ENCODE peak calls at places on chromosomes 6 and 20, in eight cellular contexts. N, B, F, O, S, E, U and T are unnamed samples.
A peak's percentile ranks its signal among the peaks of the same experiment; 100 is the strongest.

GRCh38 chr20:20003088-20003954 is 13.8 kb upstream of the NAA20 start:
- DNase-seq in E (no peak), B (no peak), F (no peak), S (no peak), O (no peak), N (no peak), U (no peak), T (no peak)

GRCh38 chr6:68891419-68891818 is 256.3 kb downstream of the ADGRB3 start:
- DNase-seq in S (no peak), F (no peak), N (no peak), B (no peak), E (no peak), O (no peak), U (no peak), T (no peak)

GRCh38 chr6:64737418-64737817 is 969.6 kb downstream of the EYS start:
- DNase-seq in U (no peak), N (no peak), B (no peak), S (no peak), E (no peak), F (no peak), O (no peak), T (no peak)

GRCh38 chr6:160428069-160428430 is 79.9 kb downstream of the SLC22A3 start:
- DNase-seq in U (peak; percentile 22), E (peak; percentile 79), O (no peak), F (no peak), N (no peak), S (peak; percentile 83), B (peak; percentile 52), T (no peak)

GRCh38 chr6:24775520-24776058 is 852 bp downstream of the GMNN start:
- DNase-seq in N (no peak), S (no peak), F (no peak), U (peak; percentile 68), O (no peak), E (no peak), B (no peak), T (no peak)

GRCh38 chr6:132118144-132118543 is 167.0 kb upstream of the CCN2 start:
- DNase-seq in N (no peak), F (no peak), O (no peak), S (no peak), B (no peak), E (no peak), U (no peak), T (no peak)

GRCh38 chr6:157603314-157603940 is 219.6 kb upstream of the SNX9 start:
- DNase-seq in E (no peak), U (no peak), B (no peak), S (no peak), F (no peak), O (no peak), N (no peak), T (no peak)

GRCh38 chr6:116662186-116662585 is 6.4 kb downstream of the ZUP1 start:
- DNase-seq in N (no peak), E (no peak), S (no peak), U (no peak), F (no peak), B (no peak), O (no peak), T (no peak)

GRCh38 chr6:116500969-116501433 is 10.4 kb upstream of the CALHM5 start:
- DNase-seq in N (peak; percentile 1), U (no peak), E (no peak), B (no peak), S (no peak), O (no peak), F (no peak), T (no peak)

GRCh38 chr6:85192596-85192995 is 257.3 kb upstream of the NT5E start:
- DNase-seq in N (no peak), U (no peak), O (no peak), B (no peak), F (no peak), S (no peak), E (no peak), T (no peak)

GRCh38 chr20:36175016-36175415 is 20.5 kb downstream of the EPB41L1 start:
- DNase-seq in F (no peak), U (no peak), N (no peak), E (no peak), S (no peak), O (no peak), B (no peak), T (no peak)

GRCh38 chr20:34938466-34939163 is 17.0 kb downstream of the GSS start:
- DNase-seq in F (no peak), B (peak; percentile 73), U (peak; percentile 92), E (peak; percentile 74), N (no peak), S (peak; percentile 86), O (no peak), T (no peak)

GRCh38 chr6:154410215-154410614 is 53.6 kb upstream of the IPCEF1 start:
- DNase-seq in O (no peak), B (no peak), S (no peak), U (no peak), N (no peak), E (no peak), F (no peak), T (no peak)

GRCh38 chr20:56202493-56203077 is 45.9 kb upstream of the MC3R start:
- DNase-seq in F (no peak), O (no peak), S (no peak), U (peak; percentile 5), B (no peak), N (no peak), E (no peak), T (no peak)

GRCh38 chr20:36856691-36857635 is 19.0 kb upstream of the TLDC2 start:
- DNase-seq in S (peak; percentile 24), O (no peak), E (no peak), B (no peak), N (no peak), U (peak; percentile 13), F (no peak), T (no peak)

GRCh38 chr20:55252525-55252924 is 752.8 kb downstream of the CBLN4 start:
- DNase-seq in U (no peak), N (no peak), B (no peak), E (no peak), F (no peak), S (no peak), O (no peak), T (no peak)

GRCh38 chr6:114403858-114404257 is 61.0 kb upstream of the HS3ST5 start:
- DNase-seq in F (no peak), O (no peak), E (no peak), S (no peak), N (no peak), U (no peak), B (no peak), T (no peak)

GRCh38 chr20:38304845-38305447 is 990 bp downstream of the BPI start:
- DNase-seq in B (peak; percentile 40), S (peak; percentile 65), F (no peak), U (peak; percentile 8), O (no peak), N (no peak), E (no peak), T (peak; percentile 13)

GRCh38 chr20:51050636-51051035 is 27.7 kb upstream of the KCNG1 start:
- DNase-seq in B (no peak), U (no peak), F (no peak), O (no peak), N (no peak), S (no peak), E (no peak), T (no peak)

GRCh38 chr6:40845588-40845987 is 193.4 kb downstream of the UNC5CL start:
- DNase-seq in O (peak; percentile 57), S (peak; percentile 41), F (no peak), B (peak; percentile 35), U (peak; percentile 48), E (no peak), N (no peak), T (no peak)

GRCh38 chr6:26059901-26060300 is 27.3 kb upstream of the HFE start:
- DNase-seq in F (no peak), B (no peak), S (no peak), E (no peak), N (no peak), U (no peak), O (no peak), T (no peak)

GRCh38 chr6:128179890-128180440 is 279.1 kb upstream of the THEMIS start:
- DNase-seq in U (peak; percentile 94), S (no peak), F (no peak), B (no peak), E (no peak), O (no peak), N (no peak), T (no peak)

GRCh38 chr20:59403261-59403961 is 103.0 kb downstream of the EDN3 start:
- DNase-seq in B (peak; percentile 44), E (peak; percentile 36), S (peak; percentile 63), U (peak; percentile 76), N (peak; percentile 46), O (peak; percentile 86), F (peak; percentile 54), T (no peak)

GRCh38 chr20:45934046-45934586 is 367 bp upstream of the PCIF1 start:
- DNase-seq in O (no peak), B (peak; percentile 81), S (peak; percentile 85), N (no peak), E (peak; percentile 70), F (no peak), U (peak; percentile 78), T (no peak)

GRCh38 chr6:42627044-42627443 is 63.2 kb downstream of the UBR2 start:
- DNase-seq in S (no peak), E (no peak), O (no peak), F (no peak), N (no peak), U (no peak), B (no peak), T (no peak)